ENCODE peak calls at places on chromosomes 16 and 17, in six cellular contexts. Q is IMR-90, Z is H9, E is neuronal stem cell, P is trophoblast cell, V is H1. M is an unnamed sample.

GRCh38 chr16:89104930-89105571 is 11.4 kb downstream of the ACSF3 start:
- DNase-seq in Q (no peak), Z (no peak), E (no peak), P (no peak), V (no peak), M (no peak)

GRCh38 chr17:82256242-82256894 is 17.1 kb downstream of the CSNK1D start:
- DNase-seq in Q (no peak), Z (no peak), E (no peak), P (no peak), V (no peak), M (no peak)

GRCh38 chr17:1647802-1648581 is 1.7 kb downstream of the RILP start:
- DNase-seq in Q (no peak), Z (peak), E (no peak), P (no peak), V (peak), M (no peak)

GRCh38 chr16:23826528-23827244 is 9.1 kb upstream of the PRKCB start:
- DNase-seq in Q (no peak), Z (no peak), E (no peak), P (no peak), V (no peak), M (no peak)

GRCh38 chr17:48310748-48311213 is 119.2 kb downstream of the SKAP1 start:
- DNase-seq in Q (no peak), Z (peak), E (peak), P (no peak), V (no peak), M (no peak)

GRCh38 chr17:69857412-69857835 is 217.6 kb upstream of the KCNJ16 start:
- DNase-seq in Q (peak), Z (no peak), E (no peak), P (peak), V (no peak), M (peak)

GRCh38 chr17:48952904-48953303 is 8.3 kb upstream of the SNF8 start:
- DNase-seq in Q (no peak), Z (no peak), E (no peak), P (no peak), V (no peak), M (peak)

GRCh38 chr17:59842901-59843652 is 49.7 kb downstream of the TUBD1 start:
- DNase-seq in Q (peak), Z (peak), E (no peak), P (peak), V (no peak), M (peak)

GRCh38 chr16:4373356-4373908 is 1.8 kb downstream of the VASN start:
- DNase-seq in Q (no peak), Z (no peak), E (no peak), P (no peak), V (no peak), M (no peak)
- H2BK5ac ChIP-seq in Q (peak), Z (no peak), E (peak), P (peak), V (peak), M (peak)

DNA sequence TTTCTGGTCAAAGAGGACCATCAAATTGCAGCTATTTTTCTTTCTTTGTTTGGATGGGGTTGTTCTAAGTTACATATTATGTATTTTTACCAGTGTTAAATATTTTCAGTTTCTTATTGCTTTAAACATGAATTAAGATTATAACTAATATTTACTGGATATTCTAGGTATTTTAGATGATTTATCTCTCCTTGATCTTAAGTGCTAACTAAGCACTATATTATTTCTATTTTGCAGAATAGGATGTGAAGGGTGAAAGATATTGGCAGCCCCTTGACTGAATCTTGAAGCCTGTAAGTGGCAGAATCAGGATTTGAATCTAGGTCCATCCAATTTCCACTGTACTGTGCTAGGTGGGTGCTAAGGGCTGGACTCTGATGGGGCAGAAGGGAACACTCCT is 307.3 kb upstream of the CCL2 start:
- DNase-seq in Q (no peak), Z (no peak), E (no peak), P (no peak), V (no peak), M (no peak)
- H4K91ac ChIP-seq in Q (no peak), Z (no peak), E (no peak), P (no peak), V (no peak), M (no peak)

GRCh38 chr16:81384006-81384405 is 60.6 kb upstream of the CMIP start:
- DNase-seq in Q (peak), Z (no peak), E (peak), P (no peak), V (no peak), M (no peak)
- H3K14ac ChIP-seq in Q (no peak), Z (no peak), E (no peak), P (no peak), V (no peak), M (no peak)

GRCh38 chr17:19426631-19427030 is 15.6 kb downstream of the RNF112 start:
- DNase-seq in Q (no peak), Z (peak), E (no peak), P (no peak), V (no peak), M (no peak)

GRCh38 chr17:19433240-19433639 is 22.2 kb downstream of the RNF112 start:
- DNase-seq in Q (no peak), Z (no peak), E (no peak), P (no peak), V (no peak), M (no peak)

GRCh38 chr17:19433727-19434340 is 22.8 kb downstream of the RNF112 start:
- DNase-seq in Q (no peak), Z (no peak), E (no peak), P (no peak), V (no peak), M (no peak)

GRCh38 chr17:19431691-19432090 is 20.7 kb downstream of the RNF112 start:
- DNase-seq in Q (no peak), Z (no peak), E (peak), P (no peak), V (no peak), M (no peak)
- H2BK5ac ChIP-seq in Q (no peak), Z (no peak), E (no peak), P (no peak), V (no peak), M (no peak)

GRCh38 chr16:6897910-6898475 is 434.7 kb upstream of the RBFOX1 start:
- DNase-seq in Q (no peak), Z (no peak), E (no peak), P (no peak), V (no peak), M (no peak)
- H4K91ac ChIP-seq in Q (no peak), Z (no peak), E (no peak), P (no peak), V (no peak), M (no peak)

GRCh38 chr17:75635610-75636202 is 2.5 kb downstream of the SMIM5 start:
- DNase-seq in Q (no peak), Z (no peak), E (no peak), P (no peak), V (no peak), M (no peak)
- H3K14ac ChIP-seq in Q (no peak), Z (no peak), E (no peak), P (no peak), V (no peak), M (no peak)

DNA sequence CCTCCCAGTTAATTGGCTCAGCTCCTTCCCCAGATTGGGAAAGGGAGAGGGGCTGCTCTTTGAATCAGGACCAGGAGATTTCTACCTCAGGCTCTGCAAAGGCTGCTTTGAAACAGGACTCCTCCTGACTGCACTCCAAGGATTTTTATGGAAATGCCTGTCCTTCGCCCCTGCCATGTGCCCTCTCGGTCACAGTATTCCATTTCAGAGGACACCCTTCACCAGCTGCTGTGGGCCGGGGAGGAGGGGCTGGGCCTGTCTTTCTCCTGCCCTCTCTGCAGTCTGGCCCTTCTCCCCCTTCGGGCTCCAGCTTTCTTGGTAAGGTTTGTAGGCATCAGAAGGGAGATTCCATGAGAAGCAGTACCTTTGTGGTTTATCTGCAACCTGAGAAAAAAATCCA is 13.6 kb downstream of the MRM1 start:
- DNase-seq in Q (no peak), Z (peak), E (no peak), P (no peak), V (no peak), M (no peak)
- H2BK5ac ChIP-seq in Q (no peak), Z (no peak), E (no peak), P (no peak), V (no peak), M (no peak)

GRCh38 chr16:66131895-66132294 is 234.6 kb upstream of the CDH5 start:
- DNase-seq in Q (peak), Z (no peak), E (no peak), P (no peak), V (no peak), M (no peak)

GRCh38 chr16:66128363-66128725 is 238.1 kb upstream of the CDH5 start:
- DNase-seq in Q (peak), Z (no peak), E (no peak), P (no peak), V (no peak), M (no peak)

GRCh38 chr16:66129196-66129595 is 237.3 kb upstream of the CDH5 start:
- DNase-seq in Q (no peak), Z (no peak), E (no peak), P (no peak), V (no peak), M (no peak)

GRCh38 chr16:66131156-66131807 is 235.2 kb upstream of the CDH5 start:
- DNase-seq in Q (peak), Z (no peak), E (no peak), P (no peak), V (no peak), M (peak)

DNA sequence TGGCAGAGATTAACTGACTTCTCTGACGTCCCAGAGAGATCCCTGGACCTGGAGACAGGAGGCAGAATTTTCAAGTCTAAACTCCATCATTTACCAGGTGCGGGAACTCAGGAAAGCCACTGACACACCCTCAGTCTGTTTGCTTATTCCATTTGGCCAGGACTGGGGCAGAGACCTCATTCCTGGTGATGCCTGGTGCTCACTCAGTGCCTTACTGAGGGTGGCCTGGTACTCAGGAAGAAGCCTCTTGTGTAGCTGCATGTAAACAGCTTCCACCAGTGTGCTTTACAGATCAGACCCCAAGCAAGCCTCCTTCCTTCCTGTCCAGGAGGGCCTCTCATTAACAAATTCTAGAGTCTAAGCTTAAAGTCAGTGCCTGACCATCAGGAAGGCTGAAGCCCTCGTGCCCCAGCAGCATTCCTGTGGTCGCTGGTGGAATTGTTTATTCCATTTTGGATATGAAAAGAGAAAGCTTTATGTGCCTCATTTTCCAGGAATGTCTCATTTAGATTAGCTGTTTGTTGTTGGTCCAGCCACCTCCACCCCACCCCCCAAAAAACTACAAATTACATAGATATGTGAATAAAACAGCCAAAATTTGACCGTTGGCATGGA is 236.1 kb upstream of the CDH5 start:
- DNase-seq in Q (peak), Z (no peak), E (no peak), P (no peak), V (no peak), M (peak)
- H4K91ac ChIP-seq in Q (peak), Z (no peak), E (no peak), P (no peak), V (no peak), M (no peak)

GRCh38 chr17:79800325-79801155 is 3.7 kb upstream of the CBX8 start:
- DNase-seq in Q (peak), Z (peak), E (no peak), P (no peak), V (peak), M (peak)
- H3K14ac ChIP-seq in Q (no peak), Z (no peak), E (no peak), P (peak), V (no peak), M (no peak)

GRCh38 chr16:66832190-66832589 is 1.4 kb upstream of the NAE1 start:
- DNase-seq in Q (no peak), Z (no peak), E (no peak), P (no peak), V (peak), M (no peak)

GRCh38 chr16:66834746-66835145 is 4.0 kb upstream of the NAE1 start:
- DNase-seq in Q (no peak), Z (no peak), E (no peak), P (no peak), V (no peak), M (no peak)

GRCh38 chr16:66832661-66833305 is 2.0 kb upstream of the NAE1 start:
- DNase-seq in Q (peak), Z (no peak), E (no peak), P (no peak), V (peak), M (no peak)

GRCh38 chr16:66830422-66831404 is at the start of gene NAE1:
- DNase-seq in Q (peak), Z (peak), E (peak), P (peak), V (peak), M (peak)
- H2BK5ac ChIP-seq in Q (peak), Z (no peak), E (peak), P (peak), V (peak), M (no peak)